ENCODE peak calls at places on chromosomes 1 and 21, in ten cellular contexts. C is A549, Y is tibial nerve, A is stomach, N is adrenal gland, L is GM12892, K is heart left ventricle, F is NB4, E is IMR-90, D is uterus. Z is an unnamed sample.

GRCh38 chr21:25939396-25939761 is 204.6 kb downstream of the GABPA start:
- DNase-seq in F (no peak), Y (no peak), N (no peak), E (no peak), K (no peak), L (no peak), C (no peak), D (no peak), A (no peak), Z (no peak)

GRCh38 chr1:103917771-103918170 is 168.1 kb downstream of the AMY1C start:
- DNase-seq in E (no peak), C (no peak), L (no peak), D (no peak), N (no peak), A (no peak), Y (no peak), F (no peak), K (no peak), Z (no peak)

GRCh38 chr1:41483960-41484844 is at the start of gene EDN2:
- DNase-seq in L (no peak), N (peak), K (peak), A (peak), Y (no peak), E (no peak), D (peak), F (no peak), C (peak), Z (peak)

GRCh38 chr1:216830402-216830801 is 107.2 kb upstream of the ESRRG start:
- DNase-seq in K (no peak), L (no peak), D (no peak), Y (no peak), N (no peak), F (no peak), E (no peak), A (no peak), C (no peak), Z (peak)

GRCh38 chr1:25435315-25436103 is 4.8 kb downstream of the MACO1 start:
- DNase-seq in A (no peak), C (no peak), E (no peak), L (no peak), N (no peak), K (no peak), Y (no peak), F (peak), D (no peak), Z (peak)

GRCh38 chr21:42308914-42309752 is 6.1 kb downstream of the TFF3 start:
- DNase-seq in L (no peak), D (no peak), E (no peak), N (no peak), C (no peak), A (peak), K (no peak), F (no peak), Y (no peak), Z (no peak)

GRCh38 chr1:54574158-54574778 is 26.2 kb downstream of the ACOT11 start:
- DNase-seq in Y (no peak), D (no peak), K (no peak), A (no peak), N (no peak), F (no peak), C (no peak), E (no peak), L (no peak), Z (no peak)

GRCh38 chr1:226133504-226134123 is 52.9 kb downstream of the ACBD3 start:
- DNase-seq in A (no peak), K (no peak), E (no peak), L (no peak), C (no peak), N (no peak), Y (no peak), D (peak), F (no peak), Z (no peak)

GRCh38 chr1:36222481-36223372 is 1.5 kb upstream of the THRAP3 start:
- DNase-seq in C (no peak), A (peak), L (no peak), E (peak), N (peak), K (no peak), Y (no peak), F (no peak), D (no peak), Z (no peak)

GRCh38 chr1:36224537-36225297 is 474 bp downstream of the THRAP3 start:
- DNase-seq in C (peak), E (peak), L (peak), F (no peak), D (no peak), A (peak), Y (peak), N (peak), K (no peak), Z (peak)

GRCh38 chr1:36225298-36225899 is 1.2 kb downstream of the THRAP3 start:
- DNase-seq in A (no peak), F (no peak), Y (no peak), D (no peak), N (peak), L (no peak), K (no peak), C (no peak), E (peak), Z (no peak)

GRCh38 chr1:36223373-36223995 is 759 bp upstream of the THRAP3 start:
- DNase-seq in F (peak), E (peak), L (peak), C (peak), Y (peak), N (no peak), K (no peak), A (no peak), D (no peak), Z (no peak)

DNA sequence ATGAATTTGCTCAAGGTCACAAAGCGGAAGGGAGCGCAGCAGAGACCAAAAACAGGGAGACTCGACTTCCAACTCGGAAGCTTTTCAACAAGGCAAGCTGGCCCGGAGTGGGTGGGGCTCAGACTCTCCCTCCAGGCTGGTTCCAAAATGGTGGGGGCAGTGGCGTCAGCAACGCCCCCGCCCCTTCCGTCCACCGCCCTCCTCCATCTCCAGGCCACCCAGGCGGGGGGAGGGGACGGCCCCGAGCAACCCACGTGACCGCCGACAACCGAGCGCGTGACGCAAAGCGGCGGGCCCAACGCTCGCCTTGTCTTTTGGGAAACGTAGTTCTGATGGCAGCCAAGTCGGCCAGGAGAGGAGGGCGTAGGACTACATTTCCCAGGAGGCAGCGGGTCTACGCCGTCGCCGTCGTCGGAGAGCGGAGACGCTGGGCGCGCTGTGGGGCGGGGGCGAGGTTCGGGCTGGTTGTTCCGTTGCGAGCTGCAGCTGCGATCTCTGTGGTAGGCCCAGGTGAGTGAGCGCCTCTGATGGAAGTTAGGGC is at the start of gene THRAP3:
- DNase-seq in E (peak), C (peak), Y (peak), L (peak), D (peak), K (peak), N (peak), F (peak), A (peak), Z (peak)
- TF ChIP-seq POLR2A in E (peak), C (peak), Y (peak), L (peak), D (peak), K (peak), N (peak), F (peak), A (no peak), Z (peak)

GRCh38 chr1:160622885-160623633 is 23.8 kb downstream of the SLAMF1 start:
- DNase-seq in F (no peak), Y (no peak), L (no peak), D (no peak), A (no peak), E (no peak), N (no peak), C (no peak), K (no peak), Z (no peak)
- TF ChIP-seq POLR2A in F (no peak), Y (no peak), L (peak), D (no peak), A (no peak), E (no peak), N (no peak), C (no peak), K (no peak), Z (no peak)

GRCh38 chr1:62263813-62264353 is 55.4 kb downstream of the KANK4 start:
- DNase-seq in N (no peak), F (no peak), K (no peak), L (no peak), A (no peak), C (no peak), D (no peak), E (no peak), Y (no peak), Z (no peak)

GRCh38 chr1:62263006-62263812 is 56.0 kb downstream of the KANK4 start:
- DNase-seq in L (no peak), C (no peak), F (no peak), N (no peak), A (no peak), K (no peak), E (no peak), Y (no peak), D (no peak), Z (no peak)

GRCh38 chr1:62259551-62259950 is 59.7 kb downstream of the KANK4 start:
- DNase-seq in L (no peak), E (no peak), C (no peak), D (no peak), N (no peak), K (no peak), A (no peak), Y (no peak), F (no peak), Z (no peak)
- TF ChIP-seq POLR2A in L (no peak), E (no peak), C (no peak), D (no peak), N (no peak), K (no peak), A (no peak), Y (no peak), F (no peak), Z (no peak)

DNA sequence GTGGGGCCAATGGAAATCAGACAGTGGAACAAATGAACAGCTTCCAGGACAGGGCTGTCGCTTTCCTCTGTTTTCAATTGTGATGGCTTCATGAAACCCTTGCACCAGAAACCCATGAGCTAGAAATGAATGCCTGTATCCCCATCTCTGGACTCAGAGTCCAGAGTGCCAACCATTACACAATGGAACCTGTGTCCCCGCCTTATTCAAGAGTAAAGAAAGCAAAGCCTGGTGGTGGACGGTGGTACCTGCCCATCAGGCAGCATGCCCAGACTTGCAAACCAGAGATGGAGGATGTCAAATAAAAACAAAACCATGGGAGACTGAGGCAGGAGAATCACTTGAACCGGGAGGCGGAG is 4.4 kb upstream of the CAPN2 start:
- DNase-seq in N (peak), K (no peak), F (no peak), C (peak), D (no peak), L (no peak), Y (no peak), A (peak), E (no peak), Z (peak)
- TF ChIP-seq POLR2A in N (no peak), K (no peak), F (no peak), C (no peak), D (no peak), L (no peak), Y (no peak), A (no peak), E (no peak), Z (no peak)

GRCh38 chr1:209416009-209416408 is 167.5 kb upstream of the CAMK1G start:
- DNase-seq in L (no peak), K (no peak), Y (no peak), N (no peak), E (peak), F (no peak), C (peak), D (no peak), A (no peak), Z (peak)
- TF ChIP-seq POLR2A in L (no peak), K (no peak), Y (no peak), N (no peak), E (no peak), F (no peak), C (no peak), D (no peak), A (no peak), Z (no peak)

GRCh38 chr1:155131846-155132245 is 3.8 kb upstream of the SLC50A1 start:
- DNase-seq in Y (no peak), L (no peak), A (no peak), K (no peak), N (no peak), F (no peak), C (no peak), E (no peak), D (no peak), Z (no peak)

GRCh38 chr1:155128469-155128754 is 736 bp downstream of the EFNA1 start:
- DNase-seq in C (no peak), Y (no peak), E (no peak), N (no peak), F (no peak), A (no peak), K (no peak), L (no peak), D (no peak), Z (no peak)

GRCh38 chr1:155128755-155129473 is 1.2 kb downstream of the EFNA1 start:
- DNase-seq in C (peak), A (peak), N (peak), Y (no peak), D (no peak), K (peak), L (no peak), F (no peak), E (no peak), Z (peak)

GRCh38 chr1:155131285-155131684 is 3.6 kb downstream of the EFNA1 start:
- DNase-seq in K (peak), C (no peak), Y (no peak), E (no peak), A (peak), L (no peak), D (no peak), N (no peak), F (no peak), Z (peak)

DNA sequence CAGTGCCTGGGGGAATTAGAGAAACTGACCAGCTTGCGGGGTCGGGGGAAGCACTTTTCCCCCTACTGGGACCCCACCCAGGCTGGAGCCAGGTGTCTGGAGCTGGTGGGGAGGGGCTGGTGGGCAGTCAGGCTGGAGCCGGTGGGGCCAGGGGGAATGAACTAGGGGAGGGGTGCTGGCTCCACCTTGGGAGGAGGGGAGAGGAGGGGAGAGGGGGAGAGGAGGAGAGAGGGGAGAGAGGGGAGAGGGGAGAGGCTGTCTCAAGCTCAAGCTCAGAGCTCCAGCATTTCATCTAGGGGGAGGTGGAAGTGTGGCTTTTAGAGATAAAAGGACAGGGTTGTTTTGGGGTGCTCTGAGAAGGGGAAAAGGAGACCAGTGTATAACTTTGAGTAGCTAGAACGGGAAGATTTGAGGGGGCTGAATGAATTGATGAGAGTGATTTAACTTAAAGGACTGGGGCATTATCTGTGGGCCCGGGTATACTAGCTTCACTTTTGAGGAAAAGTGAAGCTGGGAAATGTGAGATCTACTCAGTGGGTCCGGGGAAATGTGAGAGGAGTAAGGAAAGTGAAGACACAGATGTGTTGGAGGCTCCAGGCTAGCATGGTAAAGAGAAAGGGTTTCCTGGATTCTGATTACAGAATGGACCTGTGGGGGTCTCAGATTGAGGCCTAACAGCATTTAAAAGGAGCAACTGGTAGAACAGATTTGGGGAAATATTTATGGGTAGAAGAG is 2.8 kb downstream of the EFNA1 start:
- DNase-seq in D (no peak), F (no peak), Y (no peak), A (no peak), E (no peak), K (no peak), N (no peak), L (no peak), C (no peak), Z (no peak)
- TF ChIP-seq POLR2A in D (no peak), F (no peak), Y (no peak), A (no peak), E (no peak), K (no peak), N (no peak), L (no peak), C (no peak), Z (no peak)

GRCh38 chr1:9892563-9893528 is 17.2 kb downstream of the CTNNBIP1 start:
- DNase-seq in D (no peak), F (peak), L (no peak), K (no peak), E (peak), Y (no peak), C (no peak), A (peak), N (no peak), Z (peak)
- TF ChIP-seq POLR2A in D (no peak), F (no peak), L (no peak), K (no peak), E (no peak), Y (no peak), C (no peak), A (no peak), N (no peak), Z (no peak)

GRCh38 chr1:94235189-94236020 is 2.0 kb downstream of the ARHGAP29 start:
- DNase-seq in D (no peak), A (no peak), N (no peak), L (no peak), C (no peak), F (no peak), E (no peak), Y (no peak), K (no peak), Z (no peak)

GRCh38 chr1:94236630-94237290 is 624 bp downstream of the ARHGAP29 start:
- DNase-seq in Y (peak), D (peak), E (peak), C (peak), N (peak), A (peak), K (peak), L (no peak), F (no peak), Z (no peak)

GRCh38 chr1:94236021-94236491 is 1.3 kb downstream of the ARHGAP29 start:
- DNase-seq in Y (no peak), D (no peak), C (no peak), A (no peak), F (no peak), K (no peak), E (peak), L (no peak), N (no peak), Z (peak)

GRCh38 chr1:94239796-94240195 is 2.4 kb upstream of the ARHGAP29 start:
- DNase-seq in N (no peak), D (no peak), L (no peak), E (peak), K (no peak), C (no peak), A (no peak), Y (no peak), F (no peak), Z (no peak)

DNA sequence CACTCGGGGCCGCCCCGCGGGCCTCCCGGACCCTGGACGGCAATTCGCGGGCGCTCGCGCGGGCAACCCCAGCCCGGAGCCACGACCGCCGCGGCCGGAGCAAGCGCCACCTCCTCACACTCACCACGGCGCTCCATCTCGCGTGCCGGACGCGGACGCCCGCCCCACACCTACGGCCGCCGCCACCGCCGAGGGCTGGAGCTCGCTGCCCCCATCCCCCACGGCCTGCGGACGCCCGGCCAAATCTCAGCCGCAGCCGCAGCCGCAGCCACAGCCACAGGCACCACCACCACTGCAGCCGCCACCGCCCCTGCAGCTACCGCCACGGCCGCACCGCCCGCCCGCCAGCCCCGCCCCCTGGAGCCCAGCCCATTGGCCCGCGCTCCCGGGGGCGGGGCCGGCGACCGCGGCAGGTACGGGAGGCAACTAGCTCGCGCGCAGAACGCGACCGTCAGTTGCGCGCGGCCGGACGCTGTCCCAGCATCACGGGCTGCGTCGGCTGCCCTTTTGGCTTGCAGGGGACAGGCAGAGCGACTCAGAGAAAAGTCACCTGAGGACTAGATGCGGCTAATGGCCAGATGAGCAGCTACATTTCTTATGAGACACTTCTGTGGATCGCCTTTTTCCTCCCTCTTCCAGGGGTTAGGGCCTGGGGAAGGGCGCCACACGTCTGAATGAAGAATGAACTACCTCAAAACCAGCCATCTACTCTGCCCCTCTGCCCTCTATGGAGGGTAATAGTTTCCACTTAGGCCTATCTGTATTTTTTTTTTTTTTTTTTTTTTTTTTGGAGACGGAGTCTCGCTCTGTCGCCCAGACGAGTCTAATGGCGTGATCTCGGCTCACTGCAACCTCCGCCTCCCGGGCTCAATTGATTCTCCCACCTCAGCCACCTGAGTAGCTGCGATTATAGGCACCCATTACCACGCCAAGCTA is at the start of gene ARHGAP29:
- DNase-seq in K (peak), F (no peak), D (peak), L (peak), E (peak), C (peak), Y (peak), A (peak), N (peak), Z (peak)
- TF ChIP-seq POLR2A in K (peak), F (no peak), D (peak), L (no peak), E (no peak), C (peak), Y (peak), A (no peak), N (peak), Z (peak)

GRCh38 chr1:59391216-59392179 is 94.6 kb downstream of the FGGY start:
- DNase-seq in D (peak), C (no peak), N (no peak), L (no peak), E (no peak), Y (no peak), F (peak), K (no peak), A (no peak), Z (no peak)

GRCh38 chr1:59394706-59395417 is 98.0 kb downstream of the FGGY start:
- DNase-seq in N (no peak), C (no peak), K (no peak), L (no peak), D (no peak), Y (no peak), F (no peak), A (no peak), E (no peak), Z (no peak)

GRCh38 chr1:59393211-59394180 is 96.6 kb downstream of the FGGY start:
- DNase-seq in A (peak), C (no peak), Y (peak), E (peak), D (peak), N (peak), L (no peak), F (no peak), K (peak), Z (peak)

GRCh38 chr1:59390307-59390706 is 93.4 kb downstream of the FGGY start:
- DNase-seq in A (no peak), L (no peak), N (no peak), E (no peak), D (no peak), Y (no peak), K (no peak), C (no peak), F (no peak), Z (no peak)

DNA sequence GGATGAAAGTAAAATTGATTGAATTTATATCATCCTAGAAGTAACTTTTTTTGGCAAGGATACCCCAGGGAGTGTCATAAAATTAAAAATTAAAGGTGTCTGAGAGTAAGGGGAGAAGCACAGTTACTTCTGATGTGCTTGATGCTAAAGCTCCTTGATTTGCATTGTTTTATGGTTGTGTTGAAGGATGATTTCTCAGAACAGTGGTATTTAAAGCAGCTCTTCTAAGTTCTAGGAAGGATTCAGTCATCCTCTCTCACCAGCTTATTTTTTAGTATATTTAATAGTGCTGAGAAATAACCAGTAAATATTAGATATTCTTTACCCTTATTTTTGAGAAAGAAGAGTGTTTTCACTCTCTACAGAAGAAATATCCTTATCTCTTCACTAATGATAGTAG is 93.0 kb downstream of the FGGY start:
- DNase-seq in Y (no peak), E (no peak), A (no peak), D (no peak), K (no peak), L (no peak), F (no peak), C (no peak), N (no peak), Z (no peak)
- TF ChIP-seq POLR2A in Y (no peak), E (no peak), A (no peak), D (no peak), K (no peak), L (no peak), F (no peak), C (no peak), N (no peak), Z (no peak)